ENCODE peak calls at places on chromosomes 2 and 18, in five cellular contexts. One of them, this sample, is unnamed.

GRCh38 chr2:160351978-160352377 is 141.6 kb downstream of the RBMS1 start:
- DNase-seq in foreskin fibroblast: peak
- DNase-seq in small intestine: no peak
- DNase-seq in CD4-positive, CD25-positive, alpha-beta regulatory T cell: no peak
- DNase-seq in choroid plexus epithelial cell: peak
- DNase-seq in this sample: no peak

GRCh38 chr2:85975581-85975980 is 86.8 kb upstream of the ST3GAL5 start:
- DNase-seq in CD4-positive, CD25-positive, alpha-beta regulatory T cell: no peak
- DNase-seq in small intestine: no peak
- DNase-seq in choroid plexus epithelial cell: no peak
- DNase-seq in foreskin fibroblast: no peak
- DNase-seq in this sample: no peak

GRCh38 chr18:47719096-47719780 is 211.2 kb downstream of the SMAD2 start:
- DNase-seq in small intestine: no peak
- DNase-seq in CD4-positive, CD25-positive, alpha-beta regulatory T cell: no peak
- DNase-seq in choroid plexus epithelial cell: no peak
- DNase-seq in foreskin fibroblast: no peak
- DNase-seq in this sample: peak

GRCh38 chr2:241546771-241547498 is 11.6 kb upstream of the BOK start:
- DNase-seq in CD4-positive, CD25-positive, alpha-beta regulatory T cell: no peak
- DNase-seq in foreskin fibroblast: peak
- DNase-seq in small intestine: no peak
- DNase-seq in choroid plexus epithelial cell: peak
- DNase-seq in this sample: no peak

GRCh38 chr18:50654658-50655550 is 95.0 kb downstream of the MAPK4 start:
- DNase-seq in foreskin fibroblast: no peak
- DNase-seq in CD4-positive, CD25-positive, alpha-beta regulatory T cell: no peak
- DNase-seq in choroid plexus epithelial cell: peak
- DNase-seq in small intestine: peak
- DNase-seq in this sample: no peak

GRCh38 chr18:50341443-50341842 is 33.4 kb upstream of the SKA1 start:
- DNase-seq in CD4-positive, CD25-positive, alpha-beta regulatory T cell: no peak
- DNase-seq in foreskin fibroblast: no peak
- DNase-seq in small intestine: no peak
- DNase-seq in choroid plexus epithelial cell: no peak
- DNase-seq in this sample: no peak

GRCh38 chr2:117308861-117309770 is 505.4 kb upstream of the DDX18 start:
- DNase-seq in small intestine: no peak
- DNase-seq in foreskin fibroblast: no peak
- DNase-seq in CD4-positive, CD25-positive, alpha-beta regulatory T cell: no peak
- DNase-seq in choroid plexus epithelial cell: no peak
- DNase-seq in this sample: no peak

GRCh38 chr2:240791821-240792657 is 28.0 kb downstream of the KIF1A start:
- DNase-seq in foreskin fibroblast: no peak
- DNase-seq in small intestine: no peak
- DNase-seq in CD4-positive, CD25-positive, alpha-beta regulatory T cell: no peak
- DNase-seq in choroid plexus epithelial cell: no peak
- DNase-seq in this sample: no peak

GRCh38 chr2:158732573-158733429 is 62.3 kb upstream of the DAPL1 start:
- DNase-seq in foreskin fibroblast: no peak
- DNase-seq in choroid plexus epithelial cell: peak
- DNase-seq in small intestine: no peak
- DNase-seq in CD4-positive, CD25-positive, alpha-beta regulatory T cell: no peak
- DNase-seq in this sample: no peak

GRCh38 chr2:64945973-64946736 is 43.0 kb upstream of the SLC1A4 start:
- DNase-seq in small intestine: peak
- DNase-seq in choroid plexus epithelial cell: peak
- DNase-seq in CD4-positive, CD25-positive, alpha-beta regulatory T cell: peak
- DNase-seq in foreskin fibroblast: peak
- DNase-seq in this sample: no peak

GRCh38 chr18:77144451-77145118 is 12.0 kb upstream of the MBP start:
- DNase-seq in CD4-positive, CD25-positive, alpha-beta regulatory T cell: no peak
- DNase-seq in choroid plexus epithelial cell: no peak
- DNase-seq in foreskin fibroblast: no peak
- DNase-seq in small intestine: no peak
- DNase-seq in this sample: no peak

GRCh38 chr2:231385429-231385828 is 10.1 kb upstream of the B3GNT7 start:
- DNase-seq in CD4-positive, CD25-positive, alpha-beta regulatory T cell: no peak
- DNase-seq in foreskin fibroblast: no peak
- DNase-seq in choroid plexus epithelial cell: no peak
- DNase-seq in small intestine: no peak
- DNase-seq in this sample: no peak

GRCh38 chr2:168583710-168584521 is 127.8 kb downstream of the CERS6 start:
- DNase-seq in CD4-positive, CD25-positive, alpha-beta regulatory T cell: no peak
- DNase-seq in small intestine: no peak
- DNase-seq in foreskin fibroblast: peak
- DNase-seq in choroid plexus epithelial cell: peak
- DNase-seq in this sample: no peak

GRCh38 chr2:16134436-16135165 is 194.3 kb downstream of the MYCN start:
- DNase-seq in small intestine: no peak
- DNase-seq in foreskin fibroblast: no peak
- DNase-seq in CD4-positive, CD25-positive, alpha-beta regulatory T cell: no peak
- DNase-seq in choroid plexus epithelial cell: no peak
- DNase-seq in this sample: no peak

GRCh38 chr2:135149251-135149650 is 97.2 kb downstream of the RAB3GAP1 start:
- DNase-seq in CD4-positive, CD25-positive, alpha-beta regulatory T cell: no peak
- DNase-seq in small intestine: peak
- DNase-seq in choroid plexus epithelial cell: peak
- DNase-seq in foreskin fibroblast: peak
- DNase-seq in this sample: no peak

GRCh38 chr2:3628800-3629199 is 29.2 kb upstream of the ALLC start:
- DNase-seq in foreskin fibroblast: no peak
- DNase-seq in choroid plexus epithelial cell: peak
- DNase-seq in small intestine: no peak
- DNase-seq in CD4-positive, CD25-positive, alpha-beta regulatory T cell: no peak
- DNase-seq in this sample: peak

GRCh38 chr18:36536426-36536825 is 238.9 kb downstream of the FHOD3 start:
- DNase-seq in foreskin fibroblast: no peak
- DNase-seq in CD4-positive, CD25-positive, alpha-beta regulatory T cell: no peak
- DNase-seq in small intestine: no peak
- DNase-seq in choroid plexus epithelial cell: no peak
- DNase-seq in this sample: peak

GRCh38 chr2:230172156-230172555 is 47.6 kb downstream of the SP110 start:
- DNase-seq in CD4-positive, CD25-positive, alpha-beta regulatory T cell: no peak
- DNase-seq in small intestine: no peak
- DNase-seq in choroid plexus epithelial cell: no peak
- DNase-seq in foreskin fibroblast: no peak
- DNase-seq in this sample: no peak

GRCh38 chr2:210539578-210540416 is 16.6 kb upstream of the CPS1 start:
- DNase-seq in CD4-positive, CD25-positive, alpha-beta regulatory T cell: no peak
- DNase-seq in foreskin fibroblast: no peak
- DNase-seq in choroid plexus epithelial cell: no peak
- DNase-seq in small intestine: no peak
- DNase-seq in this sample: no peak

GRCh38 chr2:45833968-45834344 is 182.5 kb downstream of the PRKCE start:
- DNase-seq in CD4-positive, CD25-positive, alpha-beta regulatory T cell: no peak
- DNase-seq in small intestine: no peak
- DNase-seq in foreskin fibroblast: no peak
- DNase-seq in choroid plexus epithelial cell: no peak
- DNase-seq in this sample: no peak

GRCh38 chr2:37864217-37864616 is 60.9 kb upstream of the RMDN2 start:
- DNase-seq in choroid plexus epithelial cell: no peak
- DNase-seq in small intestine: no peak
- DNase-seq in CD4-positive, CD25-positive, alpha-beta regulatory T cell: no peak
- DNase-seq in foreskin fibroblast: no peak
- DNase-seq in this sample: no peak

GRCh38 chr2:19801367-19802087 is 100.3 kb downstream of the TTC32 start:
- DNase-seq in choroid plexus epithelial cell: peak
- DNase-seq in CD4-positive, CD25-positive, alpha-beta regulatory T cell: no peak
- DNase-seq in foreskin fibroblast: peak
- DNase-seq in small intestine: no peak
- DNase-seq in this sample: peak

GRCh38 chr2:166170356-166170755 is 42.5 kb upstream of the SCN1A start:
- DNase-seq in small intestine: no peak
- DNase-seq in choroid plexus epithelial cell: peak
- DNase-seq in CD4-positive, CD25-positive, alpha-beta regulatory T cell: no peak
- DNase-seq in foreskin fibroblast: peak
- DNase-seq in this sample: no peak

GRCh38 chr2:10059552-10060335 is 16.4 kb downstream of the KLF11 start:
- DNase-seq in foreskin fibroblast: no peak
- DNase-seq in CD4-positive, CD25-positive, alpha-beta regulatory T cell: no peak
- DNase-seq in small intestine: no peak
- DNase-seq in choroid plexus epithelial cell: no peak
- DNase-seq in this sample: no peak

GRCh38 chr2:83817511-83817910 is 641.6 kb downstream of the SUCLG1 start:
- DNase-seq in choroid plexus epithelial cell: peak
- DNase-seq in small intestine: peak
- DNase-seq in foreskin fibroblast: peak
- DNase-seq in CD4-positive, CD25-positive, alpha-beta regulatory T cell: no peak
- DNase-seq in this sample: no peak

GRCh38 chr2:203758841-203759691 is 52.6 kb downstream of the CD28 start:
- DNase-seq in CD4-positive, CD25-positive, alpha-beta regulatory T cell: no peak
- DNase-seq in small intestine: no peak
- DNase-seq in choroid plexus epithelial cell: peak
- DNase-seq in foreskin fibroblast: peak
- DNase-seq in this sample: no peak

GRCh38 chr2:191878576-191879298 is 31.8 kb upstream of the CAVIN2 start:
- DNase-seq in CD4-positive, CD25-positive, alpha-beta regulatory T cell: no peak
- DNase-seq in foreskin fibroblast: peak
- DNase-seq in choroid plexus epithelial cell: peak
- DNase-seq in small intestine: no peak
- DNase-seq in this sample: no peak

GRCh38 chr2:23762141-23762540 is 164.8 kb downstream of the ATAD2B start:
- DNase-seq in choroid plexus epithelial cell: no peak
- DNase-seq in foreskin fibroblast: no peak
- DNase-seq in CD4-positive, CD25-positive, alpha-beta regulatory T cell: no peak
- DNase-seq in small intestine: no peak
- DNase-seq in this sample: no peak

GRCh38 chr2:176093145-176093888 is 796 bp downstream of the HOXD13 start:
- DNase-seq in choroid plexus epithelial cell: no peak
- DNase-seq in foreskin fibroblast: peak
- DNase-seq in CD4-positive, CD25-positive, alpha-beta regulatory T cell: no peak
- DNase-seq in small intestine: no peak
- DNase-seq in this sample: no peak
- H3K4me3 ChIP-seq in choroid plexus epithelial cell: no peak
- H3K4me3 ChIP-seq in foreskin fibroblast: peak
- H3K4me3 ChIP-seq in CD4-positive, CD25-positive, alpha-beta regulatory T cell: no peak
- H3K4me3 ChIP-seq in small intestine: no peak
- H3K4me3 ChIP-seq in this sample: peak

GRCh38 chr2:25375989-25376545 is 34.3 kb upstream of the DNMT3A start:
- DNase-seq in choroid plexus epithelial cell: no peak
- DNase-seq in small intestine: no peak
- DNase-seq in foreskin fibroblast: no peak
- DNase-seq in CD4-positive, CD25-positive, alpha-beta regulatory T cell: no peak
- DNase-seq in this sample: no peak

GRCh38 chr2:25378731-25379490 is 37.2 kb upstream of the DNMT3A start:
- DNase-seq in small intestine: no peak
- DNase-seq in CD4-positive, CD25-positive, alpha-beta regulatory T cell: no peak
- DNase-seq in choroid plexus epithelial cell: no peak
- DNase-seq in foreskin fibroblast: no peak
- DNase-seq in this sample: no peak

GRCh38 chr2:25379535-25379934 is 37.8 kb upstream of the DNMT3A start:
- DNase-seq in small intestine: no peak
- DNase-seq in CD4-positive, CD25-positive, alpha-beta regulatory T cell: no peak
- DNase-seq in choroid plexus epithelial cell: no peak
- DNase-seq in foreskin fibroblast: no peak
- DNase-seq in this sample: no peak

GRCh38 chr2:25376750-25377621 is 35.3 kb upstream of the DNMT3A start:
- DNase-seq in CD4-positive, CD25-positive, alpha-beta regulatory T cell: peak
- DNase-seq in foreskin fibroblast: peak
- DNase-seq in small intestine: peak
- DNase-seq in choroid plexus epithelial cell: peak
- DNase-seq in this sample: peak

DNA sequence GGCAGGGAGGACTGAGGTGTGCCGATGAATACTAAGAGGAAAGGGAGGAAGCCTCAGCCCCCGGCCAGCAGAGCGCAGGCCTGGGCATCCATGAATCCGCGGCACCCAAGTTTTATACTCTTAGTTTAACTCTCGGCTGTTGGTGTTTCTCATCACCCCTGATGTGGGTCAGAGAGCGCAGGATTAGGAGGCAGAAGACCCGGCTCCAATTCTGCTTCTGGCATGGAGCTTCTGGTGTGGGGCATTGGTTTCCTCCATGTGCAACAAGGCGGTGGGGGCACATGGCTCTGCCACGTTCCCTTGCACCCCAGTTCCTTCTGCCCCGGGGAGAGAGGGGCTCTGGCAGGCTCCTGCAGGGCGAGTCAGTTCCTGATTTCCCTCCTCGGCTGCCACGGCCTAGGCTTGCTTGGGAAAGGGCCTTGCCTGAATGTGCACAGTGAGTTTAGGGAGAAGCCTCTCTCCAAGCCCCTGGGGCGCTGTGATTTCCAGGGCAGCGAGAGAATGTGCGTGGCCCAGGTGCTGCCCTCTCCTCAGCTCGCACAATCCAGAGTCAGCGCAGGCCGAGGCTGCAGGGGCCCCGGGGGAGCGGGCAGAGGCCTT is 36.2 kb upstream of the DNMT3A start:
- DNase-seq in CD4-positive, CD25-positive, alpha-beta regulatory T cell: no peak
- DNase-seq in small intestine: no peak
- DNase-seq in foreskin fibroblast: no peak
- DNase-seq in choroid plexus epithelial cell: no peak
- DNase-seq in this sample: peak
- H3K4me3 ChIP-seq in CD4-positive, CD25-positive, alpha-beta regulatory T cell: no peak
- H3K4me3 ChIP-seq in small intestine: no peak
- H3K4me3 ChIP-seq in foreskin fibroblast: no peak
- H3K4me3 ChIP-seq in choroid plexus epithelial cell: no peak
- H3K4me3 ChIP-seq in this sample: no peak

GRCh38 chr2:88170472-88170892 is 336 bp downstream of the THNSL2 start:
- DNase-seq in CD4-positive, CD25-positive, alpha-beta regulatory T cell: no peak
- DNase-seq in small intestine: peak
- DNase-seq in choroid plexus epithelial cell: peak
- DNase-seq in foreskin fibroblast: peak
- DNase-seq in this sample: no peak
- H3K4me3 ChIP-seq in CD4-positive, CD25-positive, alpha-beta regulatory T cell: no peak
- H3K4me3 ChIP-seq in small intestine: peak
- H3K4me3 ChIP-seq in choroid plexus epithelial cell: peak
- H3K4me3 ChIP-seq in foreskin fibroblast: no peak
- H3K4me3 ChIP-seq in this sample: peak

GRCh38 chr18:67406678-67407077 is 109.8 kb downstream of the DSEL start:
- DNase-seq in foreskin fibroblast: no peak
- DNase-seq in CD4-positive, CD25-positive, alpha-beta regulatory T cell: no peak
- DNase-seq in small intestine: no peak
- DNase-seq in choroid plexus epithelial cell: no peak
- DNase-seq in this sample: no peak

GRCh38 chr18:67410671-67411070 is 105.8 kb downstream of the DSEL start:
- DNase-seq in foreskin fibroblast: peak
- DNase-seq in choroid plexus epithelial cell: peak
- DNase-seq in small intestine: no peak
- DNase-seq in CD4-positive, CD25-positive, alpha-beta regulatory T cell: no peak
- DNase-seq in this sample: no peak

GRCh38 chr18:67402543-67402942 is 114.0 kb downstream of the DSEL start:
- DNase-seq in CD4-positive, CD25-positive, alpha-beta regulatory T cell: no peak
- DNase-seq in small intestine: no peak
- DNase-seq in foreskin fibroblast: peak
- DNase-seq in choroid plexus epithelial cell: peak
- DNase-seq in this sample: no peak

GRCh38 chr18:67410075-67410474 is 106.4 kb downstream of the DSEL start:
- DNase-seq in small intestine: no peak
- DNase-seq in choroid plexus epithelial cell: peak
- DNase-seq in CD4-positive, CD25-positive, alpha-beta regulatory T cell: no peak
- DNase-seq in foreskin fibroblast: no peak
- DNase-seq in this sample: no peak

DNA sequence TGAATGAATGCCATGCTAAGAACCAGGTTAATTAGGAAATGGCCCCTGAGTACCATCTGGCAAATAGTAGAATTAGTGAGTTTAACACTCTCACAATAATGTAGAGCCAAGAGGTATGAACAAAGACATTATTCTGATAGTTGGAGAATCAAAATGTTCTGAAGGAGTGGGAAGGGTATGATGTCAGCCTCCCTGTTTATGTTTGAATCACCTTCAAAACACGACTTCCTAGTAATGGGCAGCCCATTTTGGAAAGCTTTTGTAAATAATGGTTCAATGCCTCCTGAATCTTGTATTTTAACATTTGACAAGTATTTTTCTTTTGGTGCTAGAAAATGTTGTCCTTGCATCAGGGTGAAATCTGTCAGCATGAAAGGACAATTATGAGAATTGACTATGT is 108.3 kb downstream of the DSEL start:
- DNase-seq in small intestine: no peak
- DNase-seq in choroid plexus epithelial cell: peak
- DNase-seq in CD4-positive, CD25-positive, alpha-beta regulatory T cell: no peak
- DNase-seq in foreskin fibroblast: peak
- DNase-seq in this sample: no peak
- H3K4me3 ChIP-seq in small intestine: no peak
- H3K4me3 ChIP-seq in choroid plexus epithelial cell: no peak
- H3K4me3 ChIP-seq in CD4-positive, CD25-positive, alpha-beta regulatory T cell: no peak
- H3K4me3 ChIP-seq in foreskin fibroblast: no peak
- H3K4me3 ChIP-seq in this sample: no peak

This sample was measured in coronary artery.